ENCODE peak calls at places on chromosomes 1 and 21, in eight cellular contexts. One of them, this sample, is unnamed.

GRCh38 chr1:64967381-64967780 is 1.0 kb upstream of the JAK1 start:
- DNase-seq in WTC11: no peak
- DNase-seq in heart left ventricle: no peak
- DNase-seq in AG20443: no peak
- DNase-seq in adrenal gland: no peak
- DNase-seq in progenitor cell of endocrine pancreas: peak
- DNase-seq in A673: no peak
- DNase-seq in activated CD8-positive, alpha-beta T cell treated with anti-CD3 and anti-CD28 coated beads for 36 hours: no peak
- DNase-seq in this sample: no peak

GRCh38 chr1:167541013-167541412 is 12.5 kb downstream of the CREG1 start:
- DNase-seq in activated CD8-positive, alpha-beta T cell treated with anti-CD3 and anti-CD28 coated beads for 36 hours: no peak
- DNase-seq in WTC11: no peak
- DNase-seq in heart left ventricle: no peak
- DNase-seq in A673: no peak
- DNase-seq in AG20443: no peak
- DNase-seq in progenitor cell of endocrine pancreas: no peak
- DNase-seq in adrenal gland: no peak
- DNase-seq in this sample: no peak

GRCh38 chr1:51512120-51512519 is 6.9 kb downstream of the EPS15 start:
- DNase-seq in progenitor cell of endocrine pancreas: no peak
- DNase-seq in activated CD8-positive, alpha-beta T cell treated with anti-CD3 and anti-CD28 coated beads for 36 hours: no peak
- DNase-seq in AG20443: no peak
- DNase-seq in WTC11: no peak
- DNase-seq in A673: no peak
- DNase-seq in adrenal gland: no peak
- DNase-seq in heart left ventricle: no peak
- DNase-seq in this sample: no peak

GRCh38 chr1:211326528-211327340 is at the start of gene TRAF5:
- DNase-seq in AG20443: peak
- DNase-seq in WTC11: peak
- DNase-seq in activated CD8-positive, alpha-beta T cell treated with anti-CD3 and anti-CD28 coated beads for 36 hours: peak
- DNase-seq in heart left ventricle: peak
- DNase-seq in adrenal gland: peak
- DNase-seq in progenitor cell of endocrine pancreas: peak
- DNase-seq in A673: peak
- DNase-seq in this sample: peak

GRCh38 chr1:110430901-110431300 is 20.0 kb upstream of the PROK1 start:
- DNase-seq in heart left ventricle: no peak
- DNase-seq in AG20443: no peak
- DNase-seq in A673: no peak
- DNase-seq in activated CD8-positive, alpha-beta T cell treated with anti-CD3 and anti-CD28 coated beads for 36 hours: no peak
- DNase-seq in adrenal gland: no peak
- DNase-seq in WTC11: no peak
- DNase-seq in progenitor cell of endocrine pancreas: no peak
- DNase-seq in this sample: no peak

GRCh38 chr1:200892546-200892945 is 2.2 kb upstream of the INAVA start:
- DNase-seq in heart left ventricle: no peak
- DNase-seq in adrenal gland: no peak
- DNase-seq in progenitor cell of endocrine pancreas: no peak
- DNase-seq in A673: no peak
- DNase-seq in activated CD8-positive, alpha-beta T cell treated with anti-CD3 and anti-CD28 coated beads for 36 hours: no peak
- DNase-seq in WTC11: no peak
- DNase-seq in AG20443: no peak
- DNase-seq in this sample: no peak

GRCh38 chr1:58928514-58928913 is 144.7 kb upstream of the JUN start:
- DNase-seq in adrenal gland: no peak
- DNase-seq in A673: no peak
- DNase-seq in AG20443: no peak
- DNase-seq in progenitor cell of endocrine pancreas: no peak
- DNase-seq in heart left ventricle: no peak
- DNase-seq in WTC11: no peak
- DNase-seq in activated CD8-positive, alpha-beta T cell treated with anti-CD3 and anti-CD28 coated beads for 36 hours: no peak
- DNase-seq in this sample: no peak

GRCh38 chr1:53547321-53547720 is 88.1 kb downstream of the DMRTB1 start:
- DNase-seq in AG20443: no peak
- DNase-seq in adrenal gland: peak
- DNase-seq in activated CD8-positive, alpha-beta T cell treated with anti-CD3 and anti-CD28 coated beads for 36 hours: no peak
- DNase-seq in A673: no peak
- DNase-seq in WTC11: peak
- DNase-seq in progenitor cell of endocrine pancreas: no peak
- DNase-seq in heart left ventricle: peak
- DNase-seq in this sample: no peak

GRCh38 chr1:235022341-235023196 is 106.1 kb downstream of the TOMM20 start:
- DNase-seq in progenitor cell of endocrine pancreas: no peak
- DNase-seq in AG20443: no peak
- DNase-seq in A673: no peak
- DNase-seq in activated CD8-positive, alpha-beta T cell treated with anti-CD3 and anti-CD28 coated beads for 36 hours: no peak
- DNase-seq in heart left ventricle: no peak
- DNase-seq in adrenal gland: no peak
- DNase-seq in WTC11: no peak
- DNase-seq in this sample: no peak

GRCh38 chr1:154818911-154819310 is 51.2 kb downstream of the KCNN3 start:
- DNase-seq in AG20443: no peak
- DNase-seq in A673: no peak
- DNase-seq in adrenal gland: no peak
- DNase-seq in WTC11: no peak
- DNase-seq in progenitor cell of endocrine pancreas: no peak
- DNase-seq in activated CD8-positive, alpha-beta T cell treated with anti-CD3 and anti-CD28 coated beads for 36 hours: no peak
- DNase-seq in heart left ventricle: no peak
- DNase-seq in this sample: no peak

GRCh38 chr1:197919523-197920301 is 2.5 kb downstream of the LHX9 start:
- DNase-seq in activated CD8-positive, alpha-beta T cell treated with anti-CD3 and anti-CD28 coated beads for 36 hours: no peak
- DNase-seq in progenitor cell of endocrine pancreas: no peak
- DNase-seq in heart left ventricle: no peak
- DNase-seq in AG20443: no peak
- DNase-seq in adrenal gland: no peak
- DNase-seq in WTC11: no peak
- DNase-seq in A673: no peak
- DNase-seq in this sample: no peak

GRCh38 chr21:28410264-28410663 is 582.4 kb downstream of the LTN1 start:
- DNase-seq in heart left ventricle: no peak
- DNase-seq in A673: no peak
- DNase-seq in progenitor cell of endocrine pancreas: no peak
- DNase-seq in WTC11: no peak
- DNase-seq in adrenal gland: no peak
- DNase-seq in activated CD8-positive, alpha-beta T cell treated with anti-CD3 and anti-CD28 coated beads for 36 hours: no peak
- DNase-seq in AG20443: no peak
- DNase-seq in this sample: no peak

GRCh38 chr1:48678684-48679083 is 98.0 kb downstream of the BEND5 start:
- DNase-seq in A673: no peak
- DNase-seq in WTC11: no peak
- DNase-seq in activated CD8-positive, alpha-beta T cell treated with anti-CD3 and anti-CD28 coated beads for 36 hours: no peak
- DNase-seq in adrenal gland: no peak
- DNase-seq in AG20443: no peak
- DNase-seq in progenitor cell of endocrine pancreas: no peak
- DNase-seq in heart left ventricle: no peak
- DNase-seq in this sample: no peak

GRCh38 chr1:212545941-212546638 is 62.5 kb upstream of the ATF3 start:
- DNase-seq in activated CD8-positive, alpha-beta T cell treated with anti-CD3 and anti-CD28 coated beads for 36 hours: no peak
- DNase-seq in progenitor cell of endocrine pancreas: no peak
- DNase-seq in adrenal gland: no peak
- DNase-seq in AG20443: peak
- DNase-seq in A673: no peak
- DNase-seq in heart left ventricle: no peak
- DNase-seq in WTC11: no peak
- DNase-seq in this sample: no peak

GRCh38 chr1:8765253-8765652 is 52.2 kb downstream of the RERE start:
- DNase-seq in progenitor cell of endocrine pancreas: no peak
- DNase-seq in heart left ventricle: no peak
- DNase-seq in adrenal gland: no peak
- DNase-seq in A673: peak
- DNase-seq in AG20443: no peak
- DNase-seq in activated CD8-positive, alpha-beta T cell treated with anti-CD3 and anti-CD28 coated beads for 36 hours: no peak
- DNase-seq in WTC11: no peak
- DNase-seq in this sample: no peak

GRCh38 chr1:199313444-199313843 is 674.6 kb downstream of the PTPRC start:
- DNase-seq in A673: peak
- DNase-seq in WTC11: no peak
- DNase-seq in activated CD8-positive, alpha-beta T cell treated with anti-CD3 and anti-CD28 coated beads for 36 hours: no peak
- DNase-seq in progenitor cell of endocrine pancreas: no peak
- DNase-seq in adrenal gland: no peak
- DNase-seq in AG20443: no peak
- DNase-seq in heart left ventricle: no peak
- DNase-seq in this sample: no peak

GRCh38 chr1:215648957-215649356 is 81.9 kb downstream of the KCTD3 start:
- DNase-seq in adrenal gland: no peak
- DNase-seq in AG20443: no peak
- DNase-seq in A673: no peak
- DNase-seq in WTC11: no peak
- DNase-seq in progenitor cell of endocrine pancreas: no peak
- DNase-seq in activated CD8-positive, alpha-beta T cell treated with anti-CD3 and anti-CD28 coated beads for 36 hours: no peak
- DNase-seq in heart left ventricle: no peak
- DNase-seq in this sample: no peak

GRCh38 chr1:94976996-94977548 is 50.2 kb upstream of the CNN3 start:
- DNase-seq in heart left ventricle: no peak
- DNase-seq in adrenal gland: no peak
- DNase-seq in activated CD8-positive, alpha-beta T cell treated with anti-CD3 and anti-CD28 coated beads for 36 hours: no peak
- DNase-seq in AG20443: no peak
- DNase-seq in A673: no peak
- DNase-seq in WTC11: no peak
- DNase-seq in progenitor cell of endocrine pancreas: no peak
- DNase-seq in this sample: no peak

GRCh38 chr1:22780696-22781095 is 70.1 kb downstream of the EPHB2 start:
- DNase-seq in A673: peak
- DNase-seq in adrenal gland: no peak
- DNase-seq in WTC11: peak
- DNase-seq in activated CD8-positive, alpha-beta T cell treated with anti-CD3 and anti-CD28 coated beads for 36 hours: no peak
- DNase-seq in progenitor cell of endocrine pancreas: no peak
- DNase-seq in AG20443: peak
- DNase-seq in heart left ventricle: no peak
- DNase-seq in this sample: no peak

GRCh38 chr1:185144233-185144632 is 12.5 kb downstream of the TRMT1L start:
- DNase-seq in heart left ventricle: no peak
- DNase-seq in activated CD8-positive, alpha-beta T cell treated with anti-CD3 and anti-CD28 coated beads for 36 hours: no peak
- DNase-seq in A673: no peak
- DNase-seq in adrenal gland: no peak
- DNase-seq in WTC11: no peak
- DNase-seq in progenitor cell of endocrine pancreas: no peak
- DNase-seq in AG20443: peak
- DNase-seq in this sample: no peak

GRCh38 chr1:27632387-27633297 is 2.3 kb downstream of the FGR start:
- DNase-seq in WTC11: no peak
- DNase-seq in A673: no peak
- DNase-seq in adrenal gland: no peak
- DNase-seq in heart left ventricle: no peak
- DNase-seq in progenitor cell of endocrine pancreas: no peak
- DNase-seq in activated CD8-positive, alpha-beta T cell treated with anti-CD3 and anti-CD28 coated beads for 36 hours: peak
- DNase-seq in AG20443: no peak
- DNase-seq in this sample: peak

GRCh38 chr1:93735722-93736121 is 54.1 kb upstream of the BCAR3 start:
- DNase-seq in A673: no peak
- DNase-seq in heart left ventricle: no peak
- DNase-seq in progenitor cell of endocrine pancreas: no peak
- DNase-seq in AG20443: peak
- DNase-seq in WTC11: no peak
- DNase-seq in activated CD8-positive, alpha-beta T cell treated with anti-CD3 and anti-CD28 coated beads for 36 hours: no peak
- DNase-seq in adrenal gland: no peak
- DNase-seq in this sample: no peak

GRCh38 chr21:35139382-35139715 is 90.2 kb upstream of the RUNX1 start:
- DNase-seq in activated CD8-positive, alpha-beta T cell treated with anti-CD3 and anti-CD28 coated beads for 36 hours: peak
- DNase-seq in AG20443: no peak
- DNase-seq in progenitor cell of endocrine pancreas: no peak
- DNase-seq in adrenal gland: no peak
- DNase-seq in A673: no peak
- DNase-seq in WTC11: no peak
- DNase-seq in heart left ventricle: no peak
- DNase-seq in this sample: peak

GRCh38 chr1:149844650-149845255 is 54.6 kb upstream of the BOLA1 start:
- DNase-seq in heart left ventricle: no peak
- DNase-seq in adrenal gland: no peak
- DNase-seq in progenitor cell of endocrine pancreas: no peak
- DNase-seq in AG20443: no peak
- DNase-seq in WTC11: no peak
- DNase-seq in activated CD8-positive, alpha-beta T cell treated with anti-CD3 and anti-CD28 coated beads for 36 hours: no peak
- DNase-seq in A673: no peak
- DNase-seq in this sample: no peak

GRCh38 chr21:31248598-31248997 is 95.5 kb downstream of the TIAM1 start:
- DNase-seq in adrenal gland: no peak
- DNase-seq in activated CD8-positive, alpha-beta T cell treated with anti-CD3 and anti-CD28 coated beads for 36 hours: no peak
- DNase-seq in A673: no peak
- DNase-seq in heart left ventricle: no peak
- DNase-seq in WTC11: no peak
- DNase-seq in AG20443: peak
- DNase-seq in progenitor cell of endocrine pancreas: no peak
- DNase-seq in this sample: no peak

GRCh38 chr1:154442006-154442740 is 37.0 kb downstream of the IL6R start:
- DNase-seq in progenitor cell of endocrine pancreas: no peak
- DNase-seq in AG20443: peak
- DNase-seq in activated CD8-positive, alpha-beta T cell treated with anti-CD3 and anti-CD28 coated beads for 36 hours: no peak
- DNase-seq in A673: peak
- DNase-seq in heart left ventricle: peak
- DNase-seq in WTC11: peak
- DNase-seq in adrenal gland: no peak
- DNase-seq in this sample: no peak

GRCh38 chr1:15816674-15817073 is 9.2 kb upstream of the UQCRHL start:
- DNase-seq in heart left ventricle: no peak
- DNase-seq in progenitor cell of endocrine pancreas: no peak
- DNase-seq in A673: no peak
- DNase-seq in AG20443: peak
- DNase-seq in WTC11: no peak
- DNase-seq in adrenal gland: no peak
- DNase-seq in activated CD8-positive, alpha-beta T cell treated with anti-CD3 and anti-CD28 coated beads for 36 hours: no peak
- DNase-seq in this sample: no peak

GRCh38 chr1:37822942-37823865 is 15.2 kb upstream of the YRDC start:
- DNase-seq in adrenal gland: no peak
- DNase-seq in activated CD8-positive, alpha-beta T cell treated with anti-CD3 and anti-CD28 coated beads for 36 hours: peak
- DNase-seq in A673: no peak
- DNase-seq in progenitor cell of endocrine pancreas: no peak
- DNase-seq in WTC11: no peak
- DNase-seq in AG20443: no peak
- DNase-seq in heart left ventricle: no peak
- DNase-seq in this sample: no peak

GRCh38 chr1:210855440-210855839 is 278.5 kb downstream of the KCNH1 start:
- DNase-seq in AG20443: no peak
- DNase-seq in progenitor cell of endocrine pancreas: peak
- DNase-seq in adrenal gland: no peak
- DNase-seq in heart left ventricle: no peak
- DNase-seq in A673: no peak
- DNase-seq in WTC11: peak
- DNase-seq in activated CD8-positive, alpha-beta T cell treated with anti-CD3 and anti-CD28 coated beads for 36 hours: no peak
- DNase-seq in this sample: no peak

GRCh38 chr1:56872597-56872996 is 18.0 kb downstream of the C8A start:
- DNase-seq in A673: no peak
- DNase-seq in activated CD8-positive, alpha-beta T cell treated with anti-CD3 and anti-CD28 coated beads for 36 hours: no peak
- DNase-seq in adrenal gland: no peak
- DNase-seq in heart left ventricle: no peak
- DNase-seq in progenitor cell of endocrine pancreas: no peak
- DNase-seq in AG20443: no peak
- DNase-seq in WTC11: no peak
- DNase-seq in this sample: no peak

GRCh38 chr1:62175568-62176179 is 19.0 kb upstream of the L1TD1 start:
- DNase-seq in WTC11: peak
- DNase-seq in activated CD8-positive, alpha-beta T cell treated with anti-CD3 and anti-CD28 coated beads for 36 hours: peak
- DNase-seq in AG20443: peak
- DNase-seq in progenitor cell of endocrine pancreas: no peak
- DNase-seq in heart left ventricle: no peak
- DNase-seq in adrenal gland: peak
- DNase-seq in A673: peak
- DNase-seq in this sample: peak

GRCh38 chr21:34307991-34308532 is 55.7 kb upstream of the KCNE2 start:
- DNase-seq in activated CD8-positive, alpha-beta T cell treated with anti-CD3 and anti-CD28 coated beads for 36 hours: no peak
- DNase-seq in A673: no peak
- DNase-seq in progenitor cell of endocrine pancreas: no peak
- DNase-seq in adrenal gland: no peak
- DNase-seq in heart left ventricle: no peak
- DNase-seq in WTC11: no peak
- DNase-seq in AG20443: no peak
- DNase-seq in this sample: no peak

GRCh38 chr1:1250828-1251284 is 4.3 kb upstream of the C1QTNF12 start:
- DNase-seq in AG20443: no peak
- DNase-seq in activated CD8-positive, alpha-beta T cell treated with anti-CD3 and anti-CD28 coated beads for 36 hours: peak
- DNase-seq in heart left ventricle: no peak
- DNase-seq in progenitor cell of endocrine pancreas: no peak
- DNase-seq in WTC11: no peak
- DNase-seq in A673: no peak
- DNase-seq in adrenal gland: no peak
- DNase-seq in this sample: peak